ENCODE peak calls at places on chromosomes 11 and 22, in four cellular contexts. F is body of pancreas, Q is tibial nerve, E is left lung. S is an unnamed sample.

GRCh38 chr22:45460288-45461109 is 42.2 kb upstream of the FBLN1 start:
- DNase-seq in Q (peak), E (no peak), F (peak), S (peak)

GRCh38 chr11:67644042-67644441 is 4.5 kb upstream of the TBX10 start:
- DNase-seq in F (no peak), E (no peak), Q (no peak), S (no peak)

GRCh38 chr11:109957000-109957399 is 136.2 kb upstream of the ZC3H12C start:
- DNase-seq in E (no peak), Q (no peak), F (no peak), S (no peak)

GRCh38 chr11:129614256-129614944 is 201.2 kb upstream of the TMEM45B start:
- DNase-seq in E (no peak), F (no peak), Q (no peak), S (no peak)

GRCh38 chr22:19693581-19693980 is 20.7 kb upstream of the SEPTIN5 start:
- DNase-seq in E (no peak), F (no peak), Q (no peak), S (no peak)

GRCh38 chr11:128361451-128362020 is 225.8 kb downstream of the ETS1 start:
- DNase-seq in Q (no peak), F (peak), E (no peak), S (no peak)

GRCh38 chr22:46007848-46008261 is 30.9 kb upstream of the WNT7B start:
- DNase-seq in Q (peak), F (peak), E (peak), S (peak)

GRCh38 chr11:95466406-95466805 is 235.4 kb upstream of the SESN3 start:
- DNase-seq in E (no peak), F (no peak), Q (no peak), S (no peak)

GRCh38 chr22:41028841-41029240 is 63.6 kb upstream of the EP300 start:
- DNase-seq in F (no peak), E (no peak), Q (no peak), S (no peak)

GRCh38 chr22:41022470-41023298 is 69.7 kb upstream of the EP300 start:
- DNase-seq in F (peak), E (peak), Q (peak), S (peak)

GRCh38 chr22:41021039-41021654 is 70.0 kb downstream of the RBX1 start:
- DNase-seq in E (peak), Q (no peak), F (peak), S (no peak)

GRCh38 chr22:41021655-41022454 is 70.5 kb upstream of the EP300 start:
- DNase-seq in Q (peak), E (peak), F (peak), S (peak)

DNA sequence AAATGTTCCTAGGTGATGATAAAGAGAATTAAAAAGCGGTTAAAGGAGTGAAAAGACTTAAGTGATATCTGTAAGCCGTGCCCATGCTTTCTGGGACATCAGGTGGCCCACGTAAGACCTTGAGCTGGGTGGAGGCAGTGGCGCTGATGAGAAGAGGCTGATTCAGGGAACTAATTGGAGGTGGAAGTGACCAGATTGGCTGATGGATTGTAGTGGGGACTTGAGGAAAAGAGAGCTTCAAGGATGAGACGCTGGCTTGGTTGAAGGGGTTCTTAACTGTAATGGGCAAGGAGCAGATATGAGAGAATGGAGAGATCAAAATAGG is 69.1 kb upstream of the EP300 start:
- DNase-seq in E (no peak), F (peak), Q (no peak), S (no peak)
- H3K27ac ChIP-seq in E (peak), F (no peak), Q (peak), S (peak)

GRCh38 chr11:69055598-69056516 is 7.1 kb downstream of the TPCN2 start:
- DNase-seq in F (no peak), E (peak), Q (no peak), S (no peak)
- H3K27ac ChIP-seq in F (no peak), E (no peak), Q (no peak), S (no peak)

GRCh38 chr11:26987726-26988125 is 6.2 kb upstream of the FIBIN start:
- DNase-seq in E (no peak), Q (no peak), F (no peak), S (no peak)

GRCh38 chr11:26993965-26994446 is at the start of gene FIBIN:
- DNase-seq in Q (no peak), F (peak), E (peak), S (no peak)

GRCh38 chr11:26994579-26995210 is 783 bp downstream of the FIBIN start:
- DNase-seq in E (peak), F (peak), Q (no peak), S (no peak)

GRCh38 chr11:26996056-26996455 is 2.1 kb downstream of the FIBIN start:
- DNase-seq in F (no peak), Q (no peak), E (no peak), S (no peak)

DNA sequence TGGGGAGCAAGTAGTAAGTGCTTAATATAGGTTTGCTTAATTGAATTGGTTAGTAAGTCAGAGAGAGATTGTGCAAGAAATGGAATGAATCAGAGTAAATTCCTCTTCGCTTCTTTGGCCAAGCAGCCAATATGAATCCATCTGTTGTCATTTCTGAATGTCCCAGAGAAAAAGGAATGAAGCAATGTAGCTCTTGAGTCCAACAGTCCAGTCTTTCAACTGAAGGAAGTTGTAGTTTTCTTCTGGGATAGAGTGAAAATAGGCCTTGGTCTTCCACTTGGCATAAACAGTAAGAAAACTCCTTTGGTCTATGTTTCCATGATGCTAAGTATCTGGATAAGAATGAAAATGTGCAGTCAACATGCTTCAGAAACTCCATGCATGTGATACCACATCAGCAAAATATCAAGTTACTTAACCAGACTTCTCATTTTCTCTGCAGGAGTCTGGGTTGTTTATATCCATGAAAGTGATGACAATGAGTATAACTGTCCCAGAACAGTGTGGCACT is 1.8 kb upstream of the FIBIN start:
- DNase-seq in E (no peak), Q (no peak), F (no peak), S (no peak)
- H3K27ac ChIP-seq in E (no peak), Q (peak), F (no peak), S (peak)

GRCh38 chr22:30438559-30438958 is 13.0 kb downstream of the MTFP1 start:
- DNase-seq in F (no peak), Q (no peak), E (no peak), S (no peak)
- H3K27ac ChIP-seq in F (no peak), Q (no peak), E (no peak), S (no peak)

GRCh38 chr11:122168218-122168617 is 52.2 kb upstream of the BLID start:
- DNase-seq in F (no peak), Q (no peak), E (no peak), S (no peak)
- H3K27ac ChIP-seq in F (no peak), Q (peak), E (no peak), S (no peak)

GRCh38 chr11:59552844-59553243 is 41.5 kb downstream of the OR4D9 start:
- DNase-seq in Q (no peak), F (no peak), E (no peak), S (no peak)

GRCh38 chr11:59553323-59553722 is 42.0 kb downstream of the OR4D9 start:
- DNase-seq in F (no peak), Q (no peak), E (no peak), S (no peak)

GRCh38 chr11:59550368-59550841 is 39.1 kb downstream of the OR4D9 start:
- DNase-seq in E (peak), Q (peak), F (peak), S (peak)

GRCh38 chr11:59551651-59552521 is 40.5 kb downstream of the OR4D9 start:
- DNase-seq in F (peak), Q (no peak), E (no peak), S (no peak)

DNA sequence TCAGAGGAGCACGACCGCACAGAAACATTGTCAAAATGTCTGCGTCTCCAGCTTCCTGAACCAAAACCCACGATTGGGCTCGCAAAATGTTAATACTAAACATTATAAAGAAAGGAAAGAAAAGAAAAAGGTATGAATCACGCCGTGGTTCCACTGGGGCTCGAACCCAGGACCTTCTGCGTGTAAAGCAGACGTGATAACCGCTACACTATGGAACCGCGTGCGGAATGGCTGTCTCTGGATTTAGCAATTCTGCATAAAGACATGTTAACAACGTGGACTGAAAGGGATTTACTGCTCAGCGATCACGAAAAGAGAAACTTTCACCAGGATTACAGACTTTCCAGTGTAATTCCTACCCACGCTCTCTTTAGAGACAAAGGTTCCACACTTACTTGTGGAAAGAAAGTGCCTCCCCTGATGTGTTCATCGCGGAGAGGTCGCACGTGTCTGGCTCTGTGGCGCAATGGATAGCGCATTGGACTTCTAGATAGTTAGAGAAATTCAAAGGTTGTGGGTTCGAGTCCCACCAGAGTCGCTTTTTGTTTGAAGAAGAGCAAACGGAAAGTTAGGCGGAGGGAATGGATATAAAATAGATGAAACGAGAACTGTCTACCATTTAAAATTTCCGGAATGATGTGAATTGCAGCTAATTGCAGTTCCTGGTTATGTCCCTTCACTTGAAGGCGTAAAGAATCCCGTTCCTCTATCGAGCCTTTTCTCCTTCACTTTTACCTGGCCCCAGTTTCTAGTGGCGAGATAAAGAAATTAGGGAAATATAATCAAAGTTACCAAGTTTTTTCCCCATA is 39.7 kb downstream of the OR4D9 start:
- DNase-seq in F (peak), E (no peak), Q (peak), S (peak)
- H3K27ac ChIP-seq in F (peak), E (peak), Q (peak), S (peak)

GRCh38 chr11:105915036-105915435 is 107.0 kb downstream of the MSANTD4 start:
- DNase-seq in E (no peak), Q (no peak), F (no peak), S (no peak)
- H3K27ac ChIP-seq in E (no peak), Q (no peak), F (no peak), S (no peak)

GRCh38 chr11:9839550-9839949 is 175.7 kb downstream of the SWAP70 start:
- DNase-seq in Q (no peak), F (no peak), E (no peak), S (no peak)
- H3K27ac ChIP-seq in Q (peak), F (no peak), E (no peak), S (no peak)

S was measured in right atrium auricular region.